ENCODE peak calls at places on chromosomes 1 and 21, in ten cellular contexts. One of them, this sample, is unnamed.

GRCh38 chr1:76298399-76298798 is 223.9 kb downstream of the ST6GALNAC3 start:
- DNase-seq in ovary: no peak
- DNase-seq in pancreas: no peak
- DNase-seq in astrocyte: no peak
- DNase-seq in neuronal stem cell: no peak
- DNase-seq in psoas muscle: no peak
- DNase-seq in fibroblast of lung: no peak
- DNase-seq in heart right ventricle: no peak
- DNase-seq in effector memory CD4-positive, alpha-beta T cell: no peak
- DNase-seq in GM23248: no peak
- DNase-seq in this sample: no peak

GRCh38 chr1:26602378-26602959 is 72.9 kb downstream of the RPS6KA1 start:
- DNase-seq in ovary: no peak
- DNase-seq in pancreas: no peak
- DNase-seq in astrocyte: peak; percentile 31
- DNase-seq in neuronal stem cell: peak; percentile 71
- DNase-seq in psoas muscle: no peak
- DNase-seq in fibroblast of lung: peak; percentile 80
- DNase-seq in heart right ventricle: no peak
- DNase-seq in effector memory CD4-positive, alpha-beta T cell: no peak
- DNase-seq in GM23248: peak; percentile 72
- DNase-seq in this sample: no peak

GRCh38 chr1:78833491-78833890 is 173.0 kb downstream of the ADGRL4 start:
- DNase-seq in ovary: no peak
- DNase-seq in pancreas: no peak
- DNase-seq in astrocyte: peak; percentile 86
- DNase-seq in neuronal stem cell: no peak
- DNase-seq in psoas muscle: no peak
- DNase-seq in fibroblast of lung: peak; percentile 85
- DNase-seq in heart right ventricle: no peak
- DNase-seq in effector memory CD4-positive, alpha-beta T cell: no peak
- DNase-seq in GM23248: peak; percentile 72
- DNase-seq in this sample: no peak

GRCh38 chr21:39349211-39350093 is 564 bp upstream of the HMGN1 start:
- DNase-seq in ovary: peak; percentile 95
- DNase-seq in pancreas: peak; percentile 97
- DNase-seq in astrocyte: peak; percentile 85
- DNase-seq in neuronal stem cell: peak; percentile 93
- DNase-seq in psoas muscle: peak; percentile 94
- DNase-seq in fibroblast of lung: peak; percentile 93
- DNase-seq in heart right ventricle: peak; percentile 94
- DNase-seq in effector memory CD4-positive, alpha-beta T cell: peak; percentile 94
- DNase-seq in GM23248: peak; percentile 98
- DNase-seq in this sample: peak; percentile 96

GRCh38 chr1:238752332-238752731 is 634.0 kb upstream of the CHRM3 start:
- DNase-seq in ovary: no peak
- DNase-seq in pancreas: no peak
- DNase-seq in astrocyte: peak; percentile 44
- DNase-seq in neuronal stem cell: no peak
- DNase-seq in psoas muscle: no peak
- DNase-seq in fibroblast of lung: no peak
- DNase-seq in heart right ventricle: no peak
- DNase-seq in effector memory CD4-positive, alpha-beta T cell: no peak
- DNase-seq in GM23248: peak; percentile 13
- DNase-seq in this sample: no peak

GRCh38 chr1:236016083-236016482 is 48.8 kb downstream of the NID1 start:
- DNase-seq in ovary: peak; percentile 95
- DNase-seq in pancreas: no peak
- DNase-seq in astrocyte: no peak
- DNase-seq in neuronal stem cell: no peak
- DNase-seq in psoas muscle: peak; percentile 67
- DNase-seq in fibroblast of lung: peak; percentile 95
- DNase-seq in heart right ventricle: peak; percentile 65
- DNase-seq in effector memory CD4-positive, alpha-beta T cell: no peak
- DNase-seq in GM23248: peak; percentile 28
- DNase-seq in this sample: peak; percentile 78

GRCh38 chr1:197544130-197544529 is 231.2 kb downstream of the DENND1B start:
- DNase-seq in ovary: no peak
- DNase-seq in pancreas: no peak
- DNase-seq in astrocyte: no peak
- DNase-seq in neuronal stem cell: no peak
- DNase-seq in psoas muscle: no peak
- DNase-seq in fibroblast of lung: no peak
- DNase-seq in heart right ventricle: no peak
- DNase-seq in effector memory CD4-positive, alpha-beta T cell: no peak
- DNase-seq in GM23248: no peak
- DNase-seq in this sample: no peak

GRCh38 chr21:25647632-25648031 is 8.6 kb downstream of the JAM2 start:
- DNase-seq in ovary: no peak
- DNase-seq in pancreas: no peak
- DNase-seq in astrocyte: no peak
- DNase-seq in neuronal stem cell: no peak
- DNase-seq in psoas muscle: no peak
- DNase-seq in fibroblast of lung: no peak
- DNase-seq in heart right ventricle: no peak
- DNase-seq in effector memory CD4-positive, alpha-beta T cell: no peak
- DNase-seq in GM23248: no peak
- DNase-seq in this sample: no peak

GRCh38 chr21:41210405-41211040 is 42.6 kb downstream of the BACE2 start:
- DNase-seq in ovary: no peak
- DNase-seq in pancreas: no peak
- DNase-seq in astrocyte: peak; percentile 72
- DNase-seq in neuronal stem cell: no peak
- DNase-seq in psoas muscle: no peak
- DNase-seq in fibroblast of lung: no peak
- DNase-seq in heart right ventricle: no peak
- DNase-seq in effector memory CD4-positive, alpha-beta T cell: no peak
- DNase-seq in GM23248: no peak
- DNase-seq in this sample: no peak

GRCh38 chr1:172373864-172374263 is 46.6 kb upstream of the C1orf105 start:
- DNase-seq in ovary: no peak
- DNase-seq in pancreas: no peak
- DNase-seq in astrocyte: peak; percentile 52
- DNase-seq in neuronal stem cell: no peak
- DNase-seq in psoas muscle: no peak
- DNase-seq in fibroblast of lung: peak; percentile 34
- DNase-seq in heart right ventricle: no peak
- DNase-seq in effector memory CD4-positive, alpha-beta T cell: no peak
- DNase-seq in GM23248: no peak
- DNase-seq in this sample: no peak

GRCh38 chr1:28750330-28750729 is 13.6 kb downstream of the YTHDF2 start:
- DNase-seq in ovary: no peak
- DNase-seq in pancreas: no peak
- DNase-seq in astrocyte: no peak
- DNase-seq in neuronal stem cell: no peak
- DNase-seq in psoas muscle: no peak
- DNase-seq in fibroblast of lung: no peak
- DNase-seq in heart right ventricle: no peak
- DNase-seq in effector memory CD4-positive, alpha-beta T cell: no peak
- DNase-seq in GM23248: no peak
- DNase-seq in this sample: no peak
- H3K4me1 ChIP-seq in ovary: peaks cover 27% of the 10 kb centered on the region
- H3K4me1 ChIP-seq in pancreas: peaks cover 24% of the 10 kb centered on the region
- H3K4me1 ChIP-seq in astrocyte: peaks cover 19% of the 10 kb centered on the region
- H3K4me1 ChIP-seq in neuronal stem cell: peaks cover under 1% of the 10 kb centered on the region
- H3K4me1 ChIP-seq in psoas muscle: peaks cover 80% of the 10 kb centered on the region
- H3K4me1 ChIP-seq in fibroblast of lung: peaks cover 8% of the 10 kb centered on the region
- H3K4me1 ChIP-seq in heart right ventricle: peaks cover 65% of the 10 kb centered on the region
- H3K4me1 ChIP-seq in effector memory CD4-positive, alpha-beta T cell: peaks cover 39% of the 10 kb centered on the region
- H3K4me1 ChIP-seq in GM23248: peaks cover 32% of the 10 kb centered on the region
- H3K4me1 ChIP-seq in this sample: peaks cover 98% of the 10 kb centered on the region

DNA sequence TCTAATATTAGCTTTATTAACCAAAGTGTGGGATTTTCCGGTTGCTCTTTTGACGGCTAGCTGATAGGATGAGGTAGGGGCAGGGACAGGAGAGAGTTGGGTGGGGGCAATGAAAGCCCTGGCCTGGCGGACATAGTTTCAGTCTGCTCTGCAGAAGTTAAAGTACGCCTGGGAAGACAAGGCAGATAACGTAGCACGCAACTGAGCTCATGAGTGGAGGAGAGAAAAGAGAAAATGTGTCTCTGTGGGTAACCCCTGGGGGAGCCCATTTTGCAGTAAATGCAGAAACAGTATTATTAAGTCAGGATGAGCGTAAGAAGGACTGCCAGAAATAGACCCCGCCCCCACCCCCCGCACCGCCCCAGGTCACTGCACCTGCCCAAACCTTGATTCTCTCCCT is 51.7 kb upstream of the TARBP1 start:
- DNase-seq in ovary: no peak
- DNase-seq in pancreas: no peak
- DNase-seq in astrocyte: no peak
- DNase-seq in neuronal stem cell: no peak
- DNase-seq in psoas muscle: no peak
- DNase-seq in fibroblast of lung: no peak
- DNase-seq in heart right ventricle: no peak
- DNase-seq in effector memory CD4-positive, alpha-beta T cell: no peak
- DNase-seq in GM23248: no peak
- DNase-seq in this sample: no peak
- H3K4me3 ChIP-seq in ovary: no peak overlapping the region
- H3K4me3 ChIP-seq in pancreas: peak overlapping the region; percentile 25
- H3K4me3 ChIP-seq in astrocyte: no peak overlapping the region
- H3K4me3 ChIP-seq in neuronal stem cell: no peak overlapping the region
- H3K4me3 ChIP-seq in psoas muscle: peak overlapping the region; percentile 47
- H3K4me3 ChIP-seq in fibroblast of lung: no peak overlapping the region
- H3K4me3 ChIP-seq in heart right ventricle: peak overlapping the region; percentile 5
- H3K4me3 ChIP-seq in effector memory CD4-positive, alpha-beta T cell: no peak overlapping the region
- H3K4me3 ChIP-seq in GM23248: no peak overlapping the region
- H3K4me3 ChIP-seq in this sample: peak overlapping the region; percentile 54

DNA sequence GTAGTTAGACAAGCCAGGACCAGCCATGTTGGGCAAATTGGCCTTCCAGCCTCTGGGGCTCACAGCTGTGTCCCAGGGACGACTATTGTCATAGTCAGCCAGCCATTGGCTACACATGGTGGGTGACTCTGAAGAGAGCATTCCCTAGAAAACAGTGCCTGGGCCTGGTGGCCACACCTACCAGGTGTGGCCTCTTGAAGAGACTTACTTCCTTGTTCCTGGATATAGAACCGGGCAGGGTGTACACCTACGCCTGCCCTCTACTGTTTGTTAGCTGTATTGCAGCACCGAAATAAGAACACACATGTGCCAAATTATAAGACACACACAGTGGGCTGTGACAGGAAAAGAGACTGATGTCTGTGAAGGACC is 134.6 kb upstream of the ARHGEF16 start:
- DNase-seq in ovary: no peak
- DNase-seq in pancreas: no peak
- DNase-seq in astrocyte: peak; percentile 25
- DNase-seq in neuronal stem cell: peak; percentile 61
- DNase-seq in psoas muscle: no peak
- DNase-seq in fibroblast of lung: peak; percentile 56
- DNase-seq in heart right ventricle: no peak
- DNase-seq in effector memory CD4-positive, alpha-beta T cell: no peak
- DNase-seq in GM23248: peak; percentile 60
- DNase-seq in this sample: no peak
- H3K4me1 ChIP-seq in ovary: no peaks in the 10 kb centered on the region
- H3K4me1 ChIP-seq in pancreas: peaks cover 36% of the 10 kb centered on the region
- H3K4me1 ChIP-seq in astrocyte: peaks cover 29% of the 10 kb centered on the region
- H3K4me1 ChIP-seq in neuronal stem cell: no peaks in the 10 kb centered on the region
- H3K4me1 ChIP-seq in psoas muscle: no peaks in the 10 kb centered on the region
- H3K4me1 ChIP-seq in fibroblast of lung: peaks cover 5% of the 10 kb centered on the region
- H3K4me1 ChIP-seq in heart right ventricle: peaks cover 20% of the 10 kb centered on the region
- H3K4me1 ChIP-seq in effector memory CD4-positive, alpha-beta T cell: no peaks in the 10 kb centered on the region
- H3K4me1 ChIP-seq in GM23248: peaks cover 7% of the 10 kb centered on the region
- H3K4me1 ChIP-seq in this sample: peaks cover 67% of the 10 kb centered on the region

GRCh38 chr1:220809704-220810103 is 23.0 kb downstream of the MTARC1 start:
- DNase-seq in ovary: no peak
- DNase-seq in pancreas: no peak
- DNase-seq in astrocyte: no peak
- DNase-seq in neuronal stem cell: no peak
- DNase-seq in psoas muscle: no peak
- DNase-seq in fibroblast of lung: no peak
- DNase-seq in heart right ventricle: no peak
- DNase-seq in effector memory CD4-positive, alpha-beta T cell: no peak
- DNase-seq in GM23248: no peak
- DNase-seq in this sample: no peak

GRCh38 chr1:220810963-220811362 is 24.2 kb downstream of the MTARC1 start:
- DNase-seq in ovary: no peak
- DNase-seq in pancreas: no peak
- DNase-seq in astrocyte: no peak
- DNase-seq in neuronal stem cell: no peak
- DNase-seq in psoas muscle: no peak
- DNase-seq in fibroblast of lung: no peak
- DNase-seq in heart right ventricle: no peak
- DNase-seq in effector memory CD4-positive, alpha-beta T cell: no peak
- DNase-seq in GM23248: no peak
- DNase-seq in this sample: no peak

GRCh38 chr1:220809187-220809550 is 22.5 kb downstream of the MTARC1 start:
- DNase-seq in ovary: no peak
- DNase-seq in pancreas: no peak
- DNase-seq in astrocyte: no peak
- DNase-seq in neuronal stem cell: no peak
- DNase-seq in psoas muscle: no peak
- DNase-seq in fibroblast of lung: no peak
- DNase-seq in heart right ventricle: no peak
- DNase-seq in effector memory CD4-positive, alpha-beta T cell: no peak
- DNase-seq in GM23248: no peak
- DNase-seq in this sample: no peak

GRCh38 chr1:220811695-220812094 is 25.0 kb downstream of the MTARC1 start:
- DNase-seq in ovary: no peak
- DNase-seq in pancreas: no peak
- DNase-seq in astrocyte: no peak
- DNase-seq in neuronal stem cell: no peak
- DNase-seq in psoas muscle: no peak
- DNase-seq in fibroblast of lung: no peak
- DNase-seq in heart right ventricle: no peak
- DNase-seq in effector memory CD4-positive, alpha-beta T cell: no peak
- DNase-seq in GM23248: no peak
- DNase-seq in this sample: no peak

DNA sequence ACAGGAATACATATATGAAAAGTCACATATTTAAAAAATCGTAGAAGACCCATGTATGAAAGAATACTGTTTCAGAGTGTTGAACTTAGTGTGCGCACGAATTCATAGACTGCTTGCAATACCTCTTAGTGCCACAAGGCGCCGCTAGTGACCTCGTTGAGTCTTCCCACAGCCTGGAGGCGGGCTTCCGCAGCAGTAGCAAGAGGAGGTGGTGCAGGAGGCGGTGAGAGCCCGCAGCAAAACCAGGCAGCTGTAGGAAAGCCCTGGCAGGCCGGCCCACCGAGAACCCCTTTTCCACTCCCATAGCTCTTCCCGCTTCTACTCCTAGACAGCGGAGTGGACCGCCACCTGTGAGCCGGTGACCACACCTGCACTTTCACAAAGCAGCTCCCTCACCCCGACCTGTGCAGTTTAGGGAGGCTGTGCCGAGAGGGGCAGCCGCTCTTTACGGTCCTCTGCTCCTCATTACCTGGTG is 23.5 kb downstream of the MTARC1 start:
- DNase-seq in ovary: peak; percentile 64
- DNase-seq in pancreas: peak; percentile 87
- DNase-seq in astrocyte: no peak
- DNase-seq in neuronal stem cell: peak; percentile 79
- DNase-seq in psoas muscle: peak; percentile 76
- DNase-seq in fibroblast of lung: peak; percentile 84
- DNase-seq in heart right ventricle: peak; percentile 79
- DNase-seq in effector memory CD4-positive, alpha-beta T cell: peak; percentile 18
- DNase-seq in GM23248: peak; percentile 90
- DNase-seq in this sample: peak; percentile 79
- H3K4me3 ChIP-seq in ovary: no peak overlapping the region
- H3K4me3 ChIP-seq in pancreas: peak overlapping the region; percentile 39
- H3K4me3 ChIP-seq in astrocyte: no peak overlapping the region
- H3K4me3 ChIP-seq in neuronal stem cell: no peak overlapping the region
- H3K4me3 ChIP-seq in psoas muscle: no peak overlapping the region
- H3K4me3 ChIP-seq in fibroblast of lung: no peak overlapping the region
- H3K4me3 ChIP-seq in heart right ventricle: peak overlapping the region; percentile 32
- H3K4me3 ChIP-seq in effector memory CD4-positive, alpha-beta T cell: peak overlapping the region; percentile 34
- H3K4me3 ChIP-seq in GM23248: peak overlapping the region; percentile 39
- H3K4me3 ChIP-seq in this sample: peak overlapping the region; percentile 53

GRCh38 chr1:59223943-59224639 is 72.8 kb upstream of the FGGY start:
- DNase-seq in ovary: no peak
- DNase-seq in pancreas: no peak
- DNase-seq in astrocyte: no peak
- DNase-seq in neuronal stem cell: no peak
- DNase-seq in psoas muscle: peak; percentile 25
- DNase-seq in fibroblast of lung: no peak
- DNase-seq in heart right ventricle: no peak
- DNase-seq in effector memory CD4-positive, alpha-beta T cell: no peak
- DNase-seq in GM23248: no peak
- DNase-seq in this sample: no peak
- H3K4me1 ChIP-seq in ovary: no peaks in the 10 kb centered on the region
- H3K4me1 ChIP-seq in pancreas: no peaks in the 10 kb centered on the region
- H3K4me1 ChIP-seq in astrocyte: no peaks in the 10 kb centered on the region
- H3K4me1 ChIP-seq in neuronal stem cell: no peaks in the 10 kb centered on the region
- H3K4me1 ChIP-seq in psoas muscle: peaks cover 11% of the 10 kb centered on the region
- H3K4me1 ChIP-seq in fibroblast of lung: no peaks in the 10 kb centered on the region
- H3K4me1 ChIP-seq in heart right ventricle: no peaks in the 10 kb centered on the region
- H3K4me1 ChIP-seq in effector memory CD4-positive, alpha-beta T cell: no peaks in the 10 kb centered on the region
- H3K4me1 ChIP-seq in GM23248: peaks cover 5% of the 10 kb centered on the region
- H3K4me1 ChIP-seq in this sample: peaks cover 7% of the 10 kb centered on the region

This sample was measured in left ventricle myocardium inferior.